ENCODE peak calls at places on chromosomes 6 and 20, in nine cellular contexts. U, B, M, Q, G, V, N, C and L are unnamed samples.
A peak's percentile ranks its signal among the peaks of the same experiment; 100 is the strongest.

GRCh38 chr20:391041-391711 is 10.6 kb downstream of the TRIB3 start:
- DNase-seq in U (no peak), B (no peak), M (no peak), Q (no peak), G (no peak), V (no peak), N (no peak), C (no peak), L (no peak)

GRCh38 chr6:147087641-147088040 is 116.6 kb upstream of the STXBP5 start:
- DNase-seq in U (no peak), B (no peak), M (no peak), Q (no peak), G (no peak), V (no peak), N (no peak), C (no peak), L (no peak)

GRCh38 chr6:152723398-152723797 is 25.7 kb downstream of the MYCT1 start:
- DNase-seq in U (no peak), B (no peak), M (no peak), Q (peak; percentile 85), G (peak; percentile 64), V (no peak), N (peak; percentile 7), C (no peak), L (no peak)

GRCh38 chr6:107290491-107290890 is 168.9 kb downstream of the PDSS2 start:
- DNase-seq in U (no peak), B (no peak), M (peak; percentile 29), Q (no peak), G (no peak), V (no peak), N (peak; percentile 9), C (no peak), L (no peak)

GRCh38 chr20:17611540-17612286 is 41.8 kb downstream of the DSTN start:
- DNase-seq in U (peak; percentile 14), B (no peak), M (peak; percentile 73), Q (no peak), G (peak; percentile 69), V (peak; percentile 58), N (peak; percentile 70), C (no peak), L (peak; percentile 56)

GRCh38 chr20:31573555-31574295 is 31.4 kb upstream of the ID1 start:
- DNase-seq in U (no peak), B (no peak), M (no peak), Q (no peak), G (no peak), V (no peak), N (no peak), C (no peak), L (no peak)

GRCh38 chr6:161684721-161685120 is 410.9 kb upstream of the AGPAT4 start:
- DNase-seq in U (no peak), B (no peak), M (no peak), Q (no peak), G (no peak), V (no peak), N (no peak), C (no peak), L (no peak)

GRCh38 chr6:39790772-39791171 is 1.4 kb upstream of the DAAM2 start:
- DNase-seq in U (no peak), B (no peak), M (no peak), Q (peak; percentile 68), G (no peak), V (no peak), N (no peak), C (peak; percentile 21), L (no peak)

GRCh38 chr6:47787620-47788497 is 6.0 kb downstream of the OPN5 start:
- DNase-seq in U (peak; percentile 73), B (peak; percentile 51), M (peak; percentile 82), Q (peak; percentile 51), G (peak; percentile 100), V (peak; percentile 71), N (peak; percentile 98), C (no peak), L (peak; percentile 65)

GRCh38 chr20:47551240-47551639 is 49.6 kb downstream of the NCOA3 start:
- DNase-seq in U (no peak), B (no peak), M (no peak), Q (no peak), G (no peak), V (no peak), N (no peak), C (no peak), L (no peak)

GRCh38 chr20:59726196-59726595 is 121.9 kb downstream of the PHACTR3 start:
- DNase-seq in U (no peak), B (no peak), M (no peak), Q (no peak), G (no peak), V (no peak), N (no peak), C (no peak), L (no peak)

GRCh38 chr20:35404614-35405259 is 7.0 kb downstream of the UQCC1 start:
- DNase-seq in U (peak; percentile 74), B (no peak), M (no peak), Q (no peak), G (no peak), V (no peak), N (no peak), C (no peak), L (no peak)

GRCh38 chr6:161353208-161353613 is 79.3 kb upstream of the AGPAT4 start:
- DNase-seq in U (no peak), B (no peak), M (peak; percentile 94), Q (no peak), G (no peak), V (no peak), N (peak; percentile 13), C (no peak), L (no peak)

GRCh38 chr6:40171343-40171742 is 237.1 kb upstream of the MOCS1 start:
- DNase-seq in U (no peak), B (no peak), M (no peak), Q (no peak), G (peak; percentile 2), V (no peak), N (peak; percentile 43), C (no peak), L (no peak)

GRCh38 chr6:158642805-158643489 is 1.6 kb downstream of the DYNLT1 start:
- DNase-seq in U (no peak), B (no peak), M (no peak), Q (peak; percentile 23), G (peak; percentile 43), V (no peak), N (peak; percentile 9), C (no peak), L (no peak)

GRCh38 chr6:158640519-158640918 is 4.0 kb downstream of the DYNLT1 start:
- DNase-seq in U (no peak), B (no peak), M (no peak), Q (no peak), G (no peak), V (no peak), N (no peak), C (no peak), L (no peak)

GRCh38 chr6:158639056-158639455 is 5.5 kb downstream of the DYNLT1 start:
- DNase-seq in U (no peak), B (no peak), M (no peak), Q (no peak), G (no peak), V (no peak), N (no peak), C (no peak), L (no peak)

GRCh38 chr6:158644227-158645063 is at the start of gene DYNLT1:
- DNase-seq in U (peak; percentile 85), B (peak; percentile 62), M (peak; percentile 95), Q (peak; percentile 84), G (peak; percentile 89), V (peak; percentile 95), N (peak; percentile 97), C (peak; percentile 88), L (peak; percentile 94)

DNA sequence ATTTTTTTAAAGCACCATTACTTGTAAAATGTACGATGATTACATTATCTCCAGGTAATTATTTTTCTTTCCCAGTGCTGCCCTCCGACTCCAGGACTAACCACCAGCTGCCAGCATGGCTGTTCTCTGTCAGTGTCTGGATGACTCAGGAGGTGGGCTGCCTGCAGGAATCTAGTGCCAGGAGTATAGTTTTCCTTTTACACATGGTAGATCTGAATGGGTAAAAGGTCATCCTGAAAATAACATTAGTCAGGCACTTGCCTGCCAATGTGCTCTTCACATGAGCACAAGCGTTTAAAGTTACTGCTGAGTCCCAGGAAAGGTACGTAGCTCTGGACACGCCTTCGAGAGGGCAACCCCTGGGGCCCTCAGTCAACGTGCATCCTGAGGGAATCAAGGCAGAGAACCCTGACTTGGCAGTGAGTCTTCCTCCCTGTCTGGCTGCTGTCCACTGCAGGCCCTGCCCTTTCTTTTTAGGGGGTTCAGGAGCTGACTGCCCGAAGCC is 2.4 kb downstream of the DYNLT1 start:
- DNase-seq in U (no peak), B (no peak), M (no peak), Q (peak; percentile 96), G (peak; percentile 94), V (no peak), N (peak; percentile 81), C (peak; percentile 78), L (peak; percentile 65)
- H3K27ac ChIP-seq in U (no peak overlapping the region), B (peak overlapping the region; percentile 46), M (no peak overlapping the region), Q (peak overlapping the region; percentile 68), G (peak overlapping the region; percentile 81), V (peak overlapping the region; percentile 99), N (peak overlapping the region; percentile 97), C (peak overlapping the region; percentile 100), L (peak overlapping the region; percentile 100)

GRCh38 chr20:57400262-57400701 is 9.1 kb downstream of the RBM38 start:
- DNase-seq in U (no peak), B (no peak), M (no peak), Q (no peak), G (no peak), V (no peak), N (no peak), C (no peak), L (peak; percentile 14)
- H3K27ac ChIP-seq in U (peak overlapping the region; percentile 97), B (no peak overlapping the region), M (peak overlapping the region; percentile 50), Q (no peak overlapping the region), G (no peak overlapping the region), V (no peak overlapping the region), N (no peak overlapping the region), C (peak overlapping the region; percentile 99), L (peak overlapping the region; percentile 92)

DNA sequence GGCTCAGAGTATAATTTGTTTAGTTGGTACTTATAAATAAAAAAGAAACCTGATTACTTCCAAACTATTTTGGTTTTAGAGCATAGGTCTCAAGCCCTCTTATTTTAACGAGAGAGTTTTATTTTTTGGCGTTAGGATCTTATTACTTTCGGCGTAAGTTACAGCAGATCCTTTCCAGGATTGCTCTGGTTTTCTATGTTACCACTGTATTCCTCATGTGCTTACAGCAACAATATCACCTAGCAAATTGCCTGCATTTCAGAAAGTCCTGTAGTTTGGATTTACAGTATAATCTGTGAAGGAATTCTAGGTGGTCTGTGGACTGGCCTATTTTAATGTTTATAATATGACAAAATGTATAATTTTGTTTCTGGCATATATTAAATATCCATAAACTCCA is 54.1 kb downstream of the TRMT11 start:
- DNase-seq in U (no peak), B (no peak), M (no peak), Q (no peak), G (no peak), V (no peak), N (no peak), C (no peak), L (no peak)
- H3K27ac ChIP-seq in U (no peak overlapping the region), B (peak overlapping the region; percentile 12), M (no peak overlapping the region), Q (no peak overlapping the region), G (no peak overlapping the region), V (peak overlapping the region; percentile 48), N (no peak overlapping the region), C (no peak overlapping the region), L (no peak overlapping the region)

DNA sequence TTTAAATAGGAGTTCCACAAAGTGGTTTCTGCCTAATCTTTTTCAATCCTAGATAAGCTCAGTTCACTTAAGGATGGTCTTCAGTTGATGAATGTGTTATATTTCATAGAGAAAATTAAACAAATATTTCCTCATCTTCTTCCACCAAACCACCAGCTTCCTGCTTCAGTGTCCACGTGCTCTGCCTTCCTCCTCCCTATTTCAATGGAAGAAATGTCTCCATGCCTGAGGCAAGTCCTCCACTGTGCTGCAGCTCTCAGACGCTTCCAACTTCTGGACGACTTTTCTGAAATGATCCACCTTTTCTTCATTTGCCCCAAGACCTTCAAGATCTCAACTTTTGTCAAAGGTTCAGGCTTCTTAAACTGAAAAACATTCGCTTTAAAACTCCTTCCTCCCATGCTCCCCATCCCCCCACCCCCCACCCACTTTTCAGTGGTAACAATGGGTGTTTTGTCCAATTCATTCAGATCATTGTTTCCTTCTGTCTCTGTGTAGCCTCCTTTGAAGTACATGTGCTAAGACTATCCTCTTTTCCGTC is 25.3 kb upstream of the FABP7 start:
- DNase-seq in U (no peak), B (no peak), M (no peak), Q (no peak), G (no peak), V (no peak), N (no peak), C (no peak), L (no peak)
- H3K27ac ChIP-seq in U (no peak overlapping the region), B (no peak overlapping the region), M (no peak overlapping the region), Q (no peak overlapping the region), G (no peak overlapping the region), V (peak overlapping the region; percentile 33), N (no peak overlapping the region), C (peak overlapping the region; percentile 82), L (peak overlapping the region; percentile 65)